ENCODE peak calls at places on chromosomes 2 and 18, in ten cellular contexts. B is adrenal gland, F is H9, R is AG04449, T is omental fat pad, Z is mucosa of descending colon, H is upper lobe of right lung, Q is GM12865, P is transverse colon, S is kidney. K is an unnamed sample.

GRCh38 chr18:8661754-8662573 is 43.4 kb upstream of the MTCL1 start:
- DNase-seq in S (no peak), Z (no peak), Q (no peak), R (no peak), P (peak), F (peak), H (peak), B (peak), T (no peak), K (no peak)

GRCh38 chr18:68085251-68085650 is 568.7 kb upstream of the DSEL start:
- DNase-seq in F (no peak), R (no peak), Q (no peak), S (no peak), H (no peak), T (no peak), B (no peak), P (no peak), Z (no peak), K (no peak)

GRCh38 chr18:61459896-61460295 is 126.7 kb downstream of the CDH20 start:
- DNase-seq in Z (no peak), B (no peak), F (no peak), H (no peak), T (no peak), R (no peak), P (no peak), Q (no peak), S (no peak), K (peak)

GRCh38 chr2:28011322-28011737 is 120.8 kb downstream of the BABAM2 start:
- DNase-seq in R (no peak), S (no peak), P (no peak), Q (no peak), Z (no peak), H (no peak), T (no peak), B (no peak), F (no peak), K (no peak)

GRCh38 chr2:85589982-85590791 is 5.4 kb upstream of the RNF181 start:
- DNase-seq in Q (no peak), H (no peak), P (no peak), T (no peak), B (peak), R (peak), S (no peak), F (no peak), Z (no peak), K (peak)

GRCh38 chr2:24077879-24078278 is 1.8 kb upstream of the SF3B6 start:
- DNase-seq in R (no peak), P (no peak), Q (no peak), Z (no peak), H (no peak), S (no peak), F (no peak), T (no peak), B (no peak), K (no peak)

GRCh38 chr2:192090878-192091277 is 103.9 kb downstream of the TMEFF2 start:
- DNase-seq in Q (no peak), H (no peak), Z (no peak), P (no peak), T (no peak), F (no peak), B (no peak), S (no peak), R (no peak), K (no peak)

GRCh38 chr2:46431481-46432235 is 47.7 kb upstream of the TMEM247 start:
- DNase-seq in S (no peak), F (no peak), B (no peak), Q (no peak), Z (no peak), T (no peak), R (no peak), H (no peak), P (no peak), K (no peak)

GRCh38 chr18:47422524-47422923 is 171.1 kb upstream of the SKOR2 start:
- DNase-seq in T (no peak), H (no peak), Z (no peak), B (no peak), F (peak), S (no peak), Q (no peak), R (no peak), P (no peak), K (no peak)

GRCh38 chr18:35104391-35105051 is 63.3 kb downstream of the MAPRE2 start:
- DNase-seq in H (no peak), Z (no peak), F (no peak), Q (no peak), P (no peak), S (no peak), R (no peak), T (no peak), B (no peak), K (no peak)

GRCh38 chr2:67898605-67899004 is 164.2 kb downstream of the C1D start:
- DNase-seq in Q (no peak), B (no peak), T (no peak), R (no peak), F (no peak), H (no peak), Z (no peak), P (no peak), S (no peak), K (no peak)

GRCh38 chr2:121076885-121077549 is 208.0 kb downstream of the TFCP2L1 start:
- DNase-seq in Q (peak), T (peak), H (peak), F (peak), R (no peak), Z (peak), P (peak), B (peak), S (no peak), K (no peak)

DNA sequence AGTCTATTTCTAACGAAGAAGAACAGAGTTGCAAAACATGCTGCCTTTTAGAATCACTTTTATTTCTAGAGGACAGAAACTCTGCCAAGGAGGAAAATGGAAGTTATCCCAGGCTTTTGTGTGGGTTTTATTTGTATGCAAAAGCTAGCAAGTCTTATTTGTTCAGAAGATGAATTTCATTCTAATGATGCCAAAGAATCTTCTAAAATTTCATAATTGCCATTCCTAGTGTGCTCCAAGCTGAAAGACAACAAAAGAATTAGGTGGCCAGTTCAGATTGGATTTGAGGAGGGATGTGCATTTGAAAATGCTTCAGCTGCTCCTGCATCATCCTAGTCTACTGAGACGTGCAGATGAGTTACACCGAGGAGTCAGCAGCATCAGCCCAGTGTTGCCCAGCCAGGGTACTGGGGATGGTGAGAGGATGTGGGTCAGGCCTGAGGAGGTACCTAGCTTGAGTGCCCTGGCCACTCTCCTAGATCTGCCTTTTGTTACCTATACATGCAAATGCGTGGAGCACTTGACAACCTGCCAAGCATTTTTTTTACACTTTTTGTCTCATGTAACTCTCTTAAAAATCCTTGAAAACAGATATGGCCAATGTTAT is 80.1 kb downstream of the KCNS3 start:
- DNase-seq in S (no peak), Q (no peak), B (no peak), P (no peak), R (no peak), F (no peak), T (no peak), H (no peak), Z (no peak), K (no peak)
- TF ChIP-seq CTCF in S (no peak), Q (no peak), B (no peak), P (no peak), R (no peak), F (no peak), T (no peak), H (no peak), Z (no peak), K (no peak)

DNA sequence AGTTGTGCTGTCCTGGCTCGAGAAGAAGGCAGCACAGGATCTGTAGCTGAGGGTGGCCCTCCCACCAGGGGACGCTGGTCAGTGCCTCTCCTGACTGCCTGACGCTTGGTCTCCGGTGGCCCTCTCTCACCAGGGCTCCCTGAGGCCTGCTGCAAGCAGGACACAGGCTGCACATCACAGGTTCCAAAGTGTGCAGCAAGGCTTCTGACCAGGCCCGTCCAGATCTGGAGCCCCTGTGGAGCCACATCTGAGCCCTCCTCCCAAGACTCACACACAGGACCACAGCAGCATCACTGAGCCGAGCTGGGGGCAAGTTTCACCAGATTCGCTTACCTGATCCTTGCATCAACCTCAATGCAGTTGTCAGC is 12.1 kb downstream of the AMER3 start:
- DNase-seq in Q (no peak), R (no peak), P (no peak), F (no peak), B (peak), S (peak), T (no peak), Z (no peak), H (no peak), K (no peak)
- TF ChIP-seq CTCF in Q (no peak), R (no peak), P (no peak), F (peak), B (no peak), S (no peak), T (no peak), Z (no peak), H (no peak), K (no peak)

GRCh38 chr18:10437837-10438236 is 16.6 kb upstream of the APCDD1 start:
- DNase-seq in Q (peak), H (no peak), Z (no peak), S (no peak), T (no peak), F (no peak), R (no peak), B (no peak), P (no peak), K (no peak)
- TF ChIP-seq CTCF in Q (peak), H (no peak), Z (no peak), S (no peak), T (no peak), F (peak), R (no peak), B (peak), P (no peak), K (no peak)

DNA sequence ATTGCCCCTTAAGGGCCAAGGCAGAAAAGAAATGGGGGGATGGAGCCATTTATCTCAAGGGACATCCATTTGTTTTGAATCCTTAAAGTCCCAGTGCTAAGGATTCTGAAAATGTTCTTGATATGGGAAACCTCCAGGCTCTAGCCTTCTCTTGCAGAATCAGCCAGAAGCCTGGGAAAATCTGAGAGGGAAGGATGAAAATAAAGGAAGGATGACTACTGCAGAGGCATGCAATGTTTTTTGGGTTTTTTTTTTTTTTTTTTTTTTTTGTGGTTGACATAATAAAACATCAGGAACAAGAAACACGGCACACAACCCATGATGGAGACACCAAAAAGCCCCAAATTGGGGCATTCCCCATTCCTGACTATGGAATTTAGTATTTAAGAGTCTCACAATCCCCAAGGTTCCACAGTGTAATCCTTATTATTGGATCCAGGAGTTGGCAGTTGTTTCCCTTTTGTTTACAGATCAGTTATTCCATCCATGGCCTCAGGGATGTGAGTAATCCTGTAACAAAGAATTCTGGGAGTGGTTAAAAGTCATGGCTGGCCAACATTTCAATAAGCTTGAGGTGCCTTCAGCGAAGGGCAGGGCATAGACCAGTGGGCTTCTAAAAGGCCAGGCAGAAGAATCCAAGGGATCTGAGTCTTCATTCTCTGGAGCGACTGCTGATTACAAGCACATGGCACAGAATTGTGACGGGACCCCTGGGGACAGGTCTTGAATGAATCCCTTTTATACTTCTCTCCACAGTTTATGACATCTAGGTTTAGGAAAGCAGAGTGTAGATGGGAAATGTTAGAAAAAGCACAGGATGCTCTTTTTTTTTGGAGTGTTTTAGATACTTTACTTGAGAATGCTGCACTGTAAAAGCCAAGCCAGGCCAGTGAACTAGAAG is 337.6 kb downstream of the GULP1 start:
- DNase-seq in H (no peak), S (no peak), T (no peak), P (no peak), Q (no peak), Z (no peak), F (no peak), R (no peak), B (no peak), K (peak)
- TF ChIP-seq CTCF in H (no peak), S (no peak), T (no peak), P (no peak), Q (no peak), Z (no peak), F (no peak), R (no peak), B (no peak), K (no peak)

GRCh38 chr2:241701155-241701404 is 759 bp upstream of the ING5 start:
- DNase-seq in Q (no peak), T (no peak), Z (no peak), S (no peak), P (no peak), F (peak), H (no peak), R (peak), B (peak), K (peak)
- TF ChIP-seq CTCF in Q (peak), T (no peak), Z (no peak), S (no peak), P (peak), F (peak), H (peak), R (peak), B (peak), K (peak)

GRCh38 chr2:41764919-41765318 is 282.9 kb upstream of the PKDCC start:
- DNase-seq in F (no peak), Z (no peak), Q (no peak), H (no peak), R (no peak), T (no peak), B (no peak), S (no peak), P (no peak), K (no peak)
- TF ChIP-seq CTCF in F (no peak), Z (no peak), Q (no peak), H (no peak), R (no peak), T (no peak), B (no peak), S (peak), P (no peak), K (no peak)

GRCh38 chr2:134778372-134778771 is 59.6 kb upstream of the TMEM163 start:
- DNase-seq in F (peak), R (no peak), Q (no peak), H (no peak), P (no peak), B (no peak), Z (no peak), T (no peak), S (no peak), K (no peak)
- TF ChIP-seq CTCF in F (peak), R (no peak), Q (peak), H (peak), P (no peak), B (peak), Z (no peak), T (no peak), S (peak), K (no peak)

DNA sequence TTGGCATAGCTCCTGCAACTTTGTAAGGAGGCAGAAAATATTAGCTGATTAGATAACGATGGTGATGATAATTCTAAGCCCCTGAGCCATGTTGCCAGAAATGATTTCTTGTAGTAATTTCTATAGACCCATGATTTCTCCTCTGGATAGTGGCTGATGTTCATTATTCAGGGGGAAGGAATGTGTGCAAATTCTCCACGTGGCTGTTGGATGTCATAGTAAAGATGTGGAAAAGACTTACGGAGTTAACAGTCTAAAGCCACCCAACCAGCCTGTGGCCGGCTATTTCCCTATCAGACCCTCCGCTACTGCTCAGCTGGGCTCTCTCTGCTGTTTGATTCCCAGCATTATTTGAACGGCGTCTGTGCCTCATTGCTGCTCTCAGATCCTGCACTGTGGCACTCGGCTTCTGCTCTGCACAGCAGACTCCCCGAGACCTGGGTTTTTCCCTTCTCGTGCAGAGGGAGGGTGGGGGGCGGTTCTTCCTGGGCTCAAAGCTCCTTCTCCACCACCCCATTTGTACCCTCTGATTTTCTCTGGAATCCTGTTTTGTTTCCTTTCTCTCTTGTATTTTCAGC is 221.3 kb downstream of the GALR1 start:
- DNase-seq in S (no peak), Z (no peak), P (no peak), Q (no peak), T (no peak), F (no peak), H (no peak), B (no peak), R (no peak), K (no peak)
- TF ChIP-seq CTCF in S (no peak), Z (no peak), P (no peak), Q (no peak), T (no peak), F (no peak), H (no peak), B (no peak), R (no peak), K (no peak)

GRCh38 chr2:134128746-134129145 is 125.1 kb upstream of the MGAT5 start:
- DNase-seq in F (no peak), T (no peak), P (no peak), S (no peak), H (no peak), R (no peak), Z (no peak), B (no peak), Q (no peak), K (no peak)

GRCh38 chr2:134131681-134132486 is 122.0 kb upstream of the MGAT5 start:
- DNase-seq in S (no peak), H (no peak), P (no peak), Q (no peak), R (no peak), F (no peak), B (peak), T (no peak), Z (no peak), K (no peak)

GRCh38 chr2:134124047-134124753 is 129.7 kb upstream of the MGAT5 start:
- DNase-seq in Z (peak), Q (no peak), S (no peak), F (no peak), T (no peak), H (no peak), B (no peak), P (peak), R (no peak), K (no peak)

GRCh38 chr2:134129900-134130537 is 123.9 kb upstream of the MGAT5 start:
- DNase-seq in P (no peak), Z (no peak), T (no peak), B (no peak), R (no peak), F (no peak), Q (no peak), H (no peak), S (peak), K (no peak)

DNA sequence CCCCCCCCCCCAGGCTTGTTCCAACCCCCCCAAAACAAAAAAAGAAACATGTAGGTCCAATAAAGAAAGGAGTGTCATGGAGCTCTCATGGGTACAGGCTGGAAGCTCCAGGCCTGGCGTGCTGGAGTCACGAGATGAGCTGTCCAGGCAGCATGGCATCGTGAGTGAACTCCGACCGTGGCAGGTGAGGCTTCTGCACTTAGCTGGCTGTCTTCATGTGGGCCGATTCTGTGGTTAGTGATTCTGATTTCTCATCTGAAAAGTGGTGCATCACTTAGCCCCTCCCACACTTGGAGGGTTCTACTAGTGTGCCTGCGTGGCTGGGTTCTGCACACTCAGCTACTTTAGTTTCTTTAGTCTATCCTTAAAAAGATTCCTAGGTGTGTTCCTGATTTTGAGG is 126.4 kb upstream of the MGAT5 start:
- DNase-seq in P (no peak), B (no peak), S (no peak), R (no peak), Z (no peak), H (no peak), Q (peak), F (no peak), T (no peak), K (no peak)
- TF ChIP-seq CTCF in P (no peak), B (no peak), S (no peak), R (no peak), Z (no peak), H (no peak), Q (no peak), F (no peak), T (no peak), K (no peak)